ENCODE peak calls at places on chromosomes 1 and 21, in four cellular contexts. X is A549, Y is K562, V is HepG2. S is an unnamed sample.

GRCh38 chr1:60133848-60134247 is 60.3 kb upstream of the C1orf87 start:
- DNase-seq in X (no peak), Y (no peak), V (no peak), S (no peak)

GRCh38 chr1:22658385-22659163 is 5.5 kb downstream of the C1QB start:
- DNase-seq in X (peak), Y (no peak), V (no peak), S (no peak)

GRCh38 chr1:116764466-116764896 is 10.3 kb downstream of the CD2 start:
- DNase-seq in X (no peak), Y (no peak), V (no peak), S (no peak)

GRCh38 chr1:58621375-58621774 is 44.3 kb upstream of the TACSTD2 start:
- DNase-seq in X (no peak), Y (no peak), V (no peak), S (peak)

GRCh38 chr1:151435174-151435573 is 24.1 kb downstream of the POGZ start:
- DNase-seq in X (no peak), Y (no peak), V (no peak), S (no peak)

GRCh38 chr1:228096416-228097332 is 6.5 kb downstream of the C1orf35 start:
- DNase-seq in X (no peak), Y (no peak), V (no peak), S (peak)

GRCh38 chr1:24100945-24101737 is 10.8 kb downstream of the MYOM3 start:
- DNase-seq in X (no peak), Y (no peak), V (peak), S (no peak)

GRCh38 chr1:148263906-148264255 is 111.8 kb upstream of the NBPF11 start:
- DNase-seq in X (peak), Y (no peak), V (no peak), S (no peak)

GRCh38 chr1:21822349-21822748 is 10.3 kb downstream of the LDLRAD2 start:
- DNase-seq in X (no peak), Y (peak), V (no peak), S (peak)

GRCh38 chr1:31805318-31805717 is 10.5 kb downstream of the SPOCD1 start:
- DNase-seq in X (no peak), Y (no peak), V (no peak), S (no peak)

GRCh38 chr1:93433407-93433961 is 14.4 kb upstream of the FNBP1L start:
- DNase-seq in X (no peak), Y (no peak), V (no peak), S (no peak)

GRCh38 chr1:204110894-204111633 is 38.1 kb downstream of the SOX13 start:
- DNase-seq in X (no peak), Y (no peak), V (no peak), S (no peak)

GRCh38 chr1:232183266-232183800 is 446.6 kb downstream of the SIPA1L2 start:
- DNase-seq in X (no peak), Y (no peak), V (no peak), S (no peak)

GRCh38 chr1:149931212-149931805 is 3.7 kb upstream of the SF3B4 start:
- DNase-seq in X (no peak), Y (no peak), V (no peak), S (peak)

GRCh38 chr1:174815474-174815908 is 184.3 kb upstream of the CACYBP start:
- DNase-seq in X (no peak), Y (no peak), V (no peak), S (no peak)

GRCh38 chr21:15732290-15732995 is 2.7 kb downstream of the USP25 start:
- DNase-seq in X (no peak), Y (no peak), V (peak), S (peak)

GRCh38 chr1:204461331-204462228 is 33.0 kb downstream of the PIK3C2B start:
- DNase-seq in X (no peak), Y (peak), V (no peak), S (peak)

GRCh38 chr1:204278254-204278653 is 64.5 kb upstream of the GOLT1A start:
- DNase-seq in X (no peak), Y (no peak), V (no peak), S (no peak)

GRCh38 chr1:203480525-203481084 is 5.0 kb downstream of the PRELP start:
- DNase-seq in X (peak), Y (peak), V (no peak), S (no peak)

GRCh38 chr1:59292557-59292956 is 4.3 kb upstream of the FGGY start:
- DNase-seq in X (no peak), Y (no peak), V (peak), S (peak)

GRCh38 chr1:93666613-93667384 is 14.8 kb downstream of the BCAR3 start:
- DNase-seq in X (no peak), Y (no peak), V (no peak), S (no peak)

GRCh38 chr1:12012560-12013316 is 6.6 kb upstream of the MIIP start:
- DNase-seq in X (no peak), Y (no peak), V (no peak), S (no peak)

GRCh38 chr1:236155841-236156503 is 13.6 kb downstream of the GPR137B start:
- DNase-seq in X (no peak), Y (no peak), V (no peak), S (no peak)

GRCh38 chr1:240487493-240487892 is 124.5 kb downstream of the GREM2 start:
- DNase-seq in X (no peak), Y (no peak), V (no peak), S (no peak)

GRCh38 chr1:215543191-215543606 is 23.9 kb upstream of the KCTD3 start:
- DNase-seq in X (no peak), Y (no peak), V (peak), S (peak)

GRCh38 chr1:93051961-93052360 is 27.1 kb upstream of the MTF2 start:
- DNase-seq in X (no peak), Y (peak), V (no peak), S (no peak)

GRCh38 chr1:68955424-68955823 is 458.5 kb upstream of the DEPDC1 start:
- DNase-seq in X (no peak), Y (no peak), V (no peak), S (no peak)

GRCh38 chr1:116826818-116827606 is 72.8 kb downstream of the CD2 start:
- DNase-seq in X (no peak), Y (peak), V (peak), S (peak)

GRCh38 chr1:67843335-67843734 is 10.1 kb upstream of the GNG12 start:
- DNase-seq in X (no peak), Y (no peak), V (no peak), S (no peak)

GRCh38 chr1:85421179-85421578 is 43.8 kb downstream of the DDAH1 start:
- DNase-seq in X (no peak), Y (no peak), V (no peak), S (no peak)

GRCh38 chr21:22885079-22885478 is 1886.9 kb downstream of the NCAM2 start:
- DNase-seq in X (no peak), Y (no peak), V (no peak), S (no peak)

GRCh38 chr1:112146201-112146715 is 156.8 kb upstream of the KCND3 start:
- DNase-seq in X (no peak), Y (no peak), V (no peak), S (no peak)

GRCh38 chr1:22611530-22611947 is 24.9 kb upstream of the C1QA start:
- DNase-seq in X (no peak), Y (peak), V (peak), S (peak)

GRCh38 chr21:42614811-42615342 is 38.5 kb upstream of the PDE9A start:
- DNase-seq in X (peak), Y (no peak), V (peak), S (peak)
- TF ChIP-seq MAX in X (no peak), Y (no peak), V (no peak), S (no peak)

GRCh38 chr1:241611063-241611462 is 29.1 kb downstream of the CHML start:
- DNase-seq in X (peak), Y (peak), V (peak), S (peak)
- TF ChIP-seq CTCF in X (peak), Y (peak), V (peak), S (peak)

DNA sequence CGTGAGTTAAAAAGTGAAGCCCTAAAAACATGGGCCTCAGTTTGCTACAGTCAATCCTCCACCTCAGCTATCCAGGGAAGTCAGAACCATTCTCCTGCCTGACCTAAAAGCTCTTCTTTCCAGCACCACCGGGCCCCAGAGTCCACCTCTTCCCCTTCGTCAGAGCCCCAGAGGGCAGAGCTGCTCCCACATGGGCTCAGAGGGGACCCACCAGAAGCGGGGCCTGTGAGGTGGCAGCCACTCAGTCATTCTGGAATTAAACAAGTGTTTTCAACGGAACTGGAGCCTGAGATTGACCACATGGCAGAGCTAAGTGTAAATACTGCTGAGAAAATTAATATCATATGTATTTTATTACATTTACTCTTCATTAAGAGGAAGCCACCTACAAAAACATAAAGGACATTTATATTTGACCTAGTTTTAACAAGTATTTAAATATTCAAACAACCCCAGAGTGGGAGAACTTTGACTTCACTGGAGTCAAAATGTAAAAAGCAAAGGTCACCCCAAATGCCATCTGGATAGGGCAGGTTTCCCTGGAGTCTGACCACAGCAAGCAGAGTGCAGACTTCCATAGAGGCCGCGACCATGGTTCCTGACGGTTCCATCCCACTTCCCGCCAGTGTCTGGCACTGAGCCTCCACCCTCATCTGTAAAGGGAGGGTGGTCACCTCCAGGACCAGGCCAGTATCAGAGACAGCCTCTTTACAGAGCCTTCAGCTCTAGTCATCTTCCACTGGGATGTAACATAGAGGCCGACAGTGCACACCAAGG is 1.8 kb downstream of the SUMO3 start:
- DNase-seq in X (no peak), Y (no peak), V (peak), S (no peak)
- TF ChIP-seq MYC in X (no peak), Y (no peak), V (no peak), S (no peak)

GRCh38 chr21:28875078-28875477 is 117.6 kb downstream of the LTN1 start:
- DNase-seq in X (no peak), Y (no peak), V (no peak), S (no peak)
- TF ChIP-seq MAX in X (no peak), Y (no peak), V (no peak), S (no peak)

DNA sequence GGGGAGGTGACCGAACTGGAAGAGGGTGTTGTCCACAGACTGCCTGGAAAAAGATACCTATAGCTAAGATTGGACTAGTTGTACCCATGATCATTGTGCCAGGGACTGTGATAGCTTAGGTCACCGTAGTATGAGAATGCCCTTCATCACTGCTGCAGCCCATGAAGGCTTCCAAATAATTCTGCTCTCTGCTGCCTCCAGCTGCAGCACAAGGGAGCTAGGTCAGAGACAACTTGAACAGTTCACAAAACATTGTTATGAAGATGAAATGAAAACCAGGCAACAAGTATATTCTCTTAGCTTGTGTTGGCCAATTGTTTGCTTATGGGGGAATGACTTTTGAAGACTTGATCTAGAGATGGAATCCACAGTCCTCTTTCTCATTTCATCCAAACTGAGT is 246.7 kb downstream of the MRPL39 start:
- DNase-seq in X (no peak), Y (no peak), V (no peak), S (peak)
- TF ChIP-seq CTCF in X (no peak), Y (no peak), V (no peak), S (peak)

S was measured in NB4.